ENCODE peak calls at places on chromosome 17, in ten cellular contexts. J is mammary epithelial cell, W is GM23248, O is fibroblast of lung, F is K562, K is mesendoderm, H is keratinocyte, S is adipocyte, Z is H9, U is H1. I is an unnamed sample.

GRCh38 chr17:79844869-79845600 is 5.8 kb upstream of the CBX4 start:
- DNase-seq in F (peak), S (peak), H (no peak), U (no peak), K (no peak), J (no peak), W (peak), Z (peak), O (no peak), I (no peak)

GRCh38 chr17:73291260-73291801 is 20.5 kb downstream of the CDC42EP4 start:
- DNase-seq in F (peak), H (no peak), W (peak), Z (peak), S (peak), J (peak), U (no peak), K (no peak), O (peak), I (no peak)

GRCh38 chr17:80361495-80362220 is 53.3 kb upstream of the ENDOV start:
- DNase-seq in U (no peak), W (peak), J (no peak), O (no peak), Z (peak), F (peak), S (peak), K (peak), H (no peak), I (peak)

GRCh38 chr17:9132291-9132690 is 111.0 kb downstream of the NTN1 start:
- DNase-seq in H (no peak), U (no peak), J (no peak), S (no peak), F (no peak), O (no peak), Z (no peak), W (no peak), K (no peak), I (no peak)

GRCh38 chr17:10186771-10187425 is 11.5 kb downstream of the GAS7 start:
- DNase-seq in K (no peak), W (peak), O (no peak), F (no peak), J (no peak), S (no peak), U (no peak), H (no peak), Z (no peak), I (no peak)

GRCh38 chr17:42422412-42422957 is 571 bp downstream of the CAVIN1 start:
- DNase-seq in S (peak), Z (peak), H (no peak), F (peak), W (peak), J (peak), U (no peak), K (peak), O (peak), I (no peak)

GRCh38 chr17:50063516-50064252 is 7.8 kb downstream of the ITGA3 start:
- DNase-seq in O (peak), W (peak), K (no peak), S (peak), F (no peak), J (peak), U (no peak), Z (no peak), H (no peak), I (no peak)

GRCh38 chr17:69818467-69818866 is 256.6 kb upstream of the KCNJ16 start:
- DNase-seq in K (no peak), F (no peak), U (no peak), O (peak), Z (no peak), J (no peak), S (no peak), H (no peak), W (no peak), I (no peak)

GRCh38 chr17:31608659-31609254 is 217.3 kb downstream of the RAB11FIP4 start:
- DNase-seq in W (no peak), O (peak), Z (no peak), F (no peak), K (no peak), S (no peak), H (no peak), J (no peak), U (no peak), I (no peak)

DNA sequence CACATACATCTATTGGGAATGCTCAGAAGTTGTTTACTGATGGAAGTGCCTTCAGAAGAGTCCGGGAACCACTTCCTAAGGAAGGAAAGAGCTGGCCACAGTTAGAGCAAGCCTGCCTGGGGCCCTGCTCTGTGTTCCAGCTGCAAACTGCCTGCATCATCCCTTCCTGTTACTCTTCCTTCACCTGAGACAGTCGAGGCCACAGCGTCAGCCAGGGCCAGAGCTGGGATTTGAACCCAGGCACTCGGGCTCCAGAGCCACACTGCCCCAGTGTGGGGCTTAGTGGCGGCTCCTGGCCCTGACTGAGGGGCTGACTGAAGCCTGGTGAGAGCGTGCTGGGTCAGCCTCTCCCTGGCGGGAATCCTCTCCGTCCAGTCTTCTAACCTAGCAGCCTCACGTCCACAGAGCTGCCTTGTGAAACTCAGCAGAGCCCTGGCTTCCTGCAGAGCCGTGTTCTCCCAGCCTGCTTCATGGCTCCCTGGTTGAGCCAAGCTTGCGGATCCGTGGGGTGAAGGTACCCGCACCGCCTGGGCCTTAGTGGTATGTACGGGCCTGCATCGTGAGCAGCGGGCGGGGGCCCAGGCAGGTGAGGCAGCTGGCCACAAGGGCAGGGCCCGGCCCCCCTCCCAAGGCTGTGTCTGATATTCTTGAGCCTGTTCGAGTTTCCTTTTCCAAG is 4.6 kb upstream of the C17orf99 start:
- DNase-seq in W (no peak), Z (no peak), H (no peak), O (no peak), S (no peak), J (peak), U (no peak), F (no peak), K (no peak), I (no peak)
- H3K9ac ChIP-seq in W (no peak), Z (no peak), H (peak), O (no peak), S (no peak), J (peak), U (no peak), F (peak), K (no peak), I (no peak)

DNA sequence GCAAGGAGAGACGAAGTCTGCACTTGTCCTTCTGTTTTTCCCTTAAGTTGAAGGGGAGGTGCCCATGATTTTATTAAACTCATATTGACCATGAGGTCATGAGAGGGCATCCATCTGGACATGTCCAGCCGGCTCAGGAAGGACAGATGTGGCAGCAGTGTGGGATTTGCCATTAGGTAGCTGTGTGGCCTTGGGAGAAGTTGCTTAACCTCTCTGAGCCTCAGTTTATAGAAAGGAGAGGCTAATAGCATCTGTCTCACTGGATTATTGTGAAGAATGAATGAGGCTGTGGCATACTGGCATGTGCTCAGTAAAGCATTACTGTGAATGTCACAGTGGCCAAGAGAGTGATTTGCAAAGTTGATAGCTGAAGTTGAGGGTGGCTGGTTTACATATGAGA is 1.2 kb downstream of the TIMM22 start:
- DNase-seq in F (no peak), J (no peak), H (no peak), K (no peak), W (no peak), Z (no peak), S (no peak), U (no peak), O (no peak), I (no peak)
- H3K9ac ChIP-seq in F (peak), J (peak), H (peak), K (no peak), W (peak), Z (peak), S (peak), U (no peak), O (no peak), I (no peak)

GRCh38 chr17:57873261-57874057 is 23.6 kb upstream of the MRPS23 start:
- DNase-seq in F (no peak), O (no peak), W (no peak), U (no peak), K (peak), Z (peak), H (no peak), S (no peak), J (no peak), I (no peak)
- H3K9ac ChIP-seq in F (no peak), O (no peak), W (peak), U (no peak), K (peak), Z (no peak), H (no peak), S (peak), J (no peak), I (peak)

DNA sequence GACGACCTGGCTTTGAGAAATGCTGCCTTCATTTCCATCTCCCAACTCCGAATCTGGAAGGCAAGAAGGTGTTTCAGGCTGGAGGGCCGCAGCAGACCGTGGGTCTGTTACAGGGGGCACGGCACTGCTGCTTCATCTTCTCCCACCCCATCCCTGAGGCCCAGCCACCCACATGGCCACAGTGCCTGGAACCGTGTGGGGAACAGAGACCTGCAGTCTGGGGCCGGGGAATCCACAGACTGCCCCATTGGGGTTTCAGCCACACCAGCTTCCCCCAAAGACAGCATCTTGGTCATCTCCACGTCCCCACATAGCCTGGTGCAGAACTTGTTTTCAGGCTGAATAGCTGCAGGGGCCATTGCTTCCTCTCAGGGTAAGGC is 74.2 kb downstream of the MRC2 start:
- DNase-seq in F (no peak), K (no peak), Z (no peak), J (no peak), U (no peak), H (no peak), S (no peak), W (no peak), O (no peak), I (no peak)
- H3K9ac ChIP-seq in F (no peak), K (no peak), Z (no peak), J (no peak), U (no peak), H (no peak), S (no peak), W (no peak), O (no peak), I (no peak)

GRCh38 chr17:64628641-64629040 is 33.5 kb downstream of the SMURF2 start:
- DNase-seq in O (no peak), J (no peak), U (no peak), Z (no peak), K (no peak), F (no peak), W (peak), H (no peak), S (no peak), I (no peak)

GRCh38 chr17:64630309-64631223 is 31.5 kb downstream of the SMURF2 start:
- DNase-seq in J (no peak), S (no peak), Z (no peak), F (no peak), U (no peak), H (no peak), O (no peak), K (no peak), W (no peak), I (no peak)

GRCh38 chr17:64632606-64633005 is 29.5 kb downstream of the SMURF2 start:
- DNase-seq in S (peak), U (no peak), H (no peak), Z (no peak), W (peak), O (peak), J (no peak), F (no peak), K (no peak), I (no peak)

GRCh38 chr17:64634217-64634616 is 27.9 kb downstream of the SMURF2 start:
- DNase-seq in H (no peak), O (no peak), W (no peak), J (no peak), U (no peak), F (no peak), K (no peak), Z (no peak), S (no peak), I (no peak)

GRCh38 chr17:64632193-64632592 is 29.9 kb downstream of the SMURF2 start:
- DNase-seq in J (no peak), S (no peak), F (no peak), O (no peak), W (no peak), U (no peak), H (no peak), K (no peak), Z (no peak), I (no peak)
- H3K9ac ChIP-seq in J (no peak), S (no peak), F (no peak), O (no peak), W (peak), U (no peak), H (peak), K (no peak), Z (no peak), I (no peak)

GRCh38 chr17:17493249-17493985 is 2.8 kb downstream of the RASD1 start:
- DNase-seq in U (no peak), F (no peak), S (no peak), W (peak), O (no peak), J (no peak), K (peak), Z (peak), H (no peak), I (no peak)

GRCh38 chr17:17493986-17494466 is 2.2 kb downstream of the RASD1 start:
- DNase-seq in W (peak), F (no peak), S (no peak), J (no peak), U (no peak), Z (no peak), K (no peak), H (no peak), O (no peak), I (no peak)

GRCh38 chr17:17495448-17496188 is 577 bp downstream of the RASD1 start:
- DNase-seq in U (no peak), H (no peak), Z (no peak), W (peak), S (no peak), K (peak), J (no peak), F (no peak), O (peak), I (no peak)

GRCh38 chr17:17496189-17497064 is at the start of gene RASD1:
- DNase-seq in Z (peak), U (no peak), J (peak), F (peak), H (no peak), W (peak), S (peak), K (peak), O (peak), I (peak)

GRCh38 chr17:17494499-17495447 is 1.4 kb downstream of the RASD1 start:
- DNase-seq in U (no peak), Z (peak), K (peak), J (no peak), O (peak), F (no peak), H (no peak), W (peak), S (peak), I (no peak)
- H3K9ac ChIP-seq in U (no peak), Z (peak), K (peak), J (no peak), O (peak), F (no peak), H (no peak), W (peak), S (peak), I (peak)

I was measured in NT2/D1.